ENCODE peak calls at places on chromosome 4, in four cellular contexts. P is heart left ventricle, Z is fibroblast of mammary gland, K is H9. I is an unnamed sample.
A peak's percentile ranks its signal among the peaks of the same experiment; 100 is the strongest.

GRCh38 chr4:94741304-94741703 is 16.5 kb upstream of the BMPR1B start:
- DNase-seq in P (no peak), Z (peak; percentile 24), K (no peak), I (no peak)

GRCh38 chr4:182531555-182532162 is 288.5 kb downstream of the TENM3 start:
- DNase-seq in P (no peak), Z (no peak), K (no peak), I (peak; percentile 38)

GRCh38 chr4:6419452-6420028 is 52.9 kb downstream of the PPP2R2C start:
- DNase-seq in P (no peak), Z (peak; percentile 11), K (no peak), I (no peak)

GRCh38 chr4:140756292-140757219 is at the start of gene TBC1D9:
- DNase-seq in P (peak; percentile 91), Z (peak; percentile 80), K (peak; percentile 95), I (peak; percentile 80)

GRCh38 chr4:82561745-82562552 is at the start of gene TMEM150C:
- DNase-seq in P (peak; percentile 70), Z (peak; percentile 6), K (peak; percentile 67), I (peak; percentile 3)

GRCh38 chr4:185204238-185204910 is 574 bp upstream of the CFAP97 start:
- DNase-seq in P (no peak), Z (peak; percentile 43), K (no peak), I (no peak)

GRCh38 chr4:71411976-71412375 is 73.2 kb downstream of the SLC4A4 start:
- DNase-seq in P (no peak), Z (no peak), K (no peak), I (peak; percentile 52)

GRCh38 chr4:168487821-168488162 is 7.5 kb upstream of the DDX60L start:
- DNase-seq in P (no peak), Z (no peak), K (no peak), I (no peak)

GRCh38 chr4:7425591-7426468 is 8.9 kb downstream of the PSAPL1 start:
- DNase-seq in P (peak; percentile 46), Z (no peak), K (peak; percentile 24), I (no peak)

DNA sequence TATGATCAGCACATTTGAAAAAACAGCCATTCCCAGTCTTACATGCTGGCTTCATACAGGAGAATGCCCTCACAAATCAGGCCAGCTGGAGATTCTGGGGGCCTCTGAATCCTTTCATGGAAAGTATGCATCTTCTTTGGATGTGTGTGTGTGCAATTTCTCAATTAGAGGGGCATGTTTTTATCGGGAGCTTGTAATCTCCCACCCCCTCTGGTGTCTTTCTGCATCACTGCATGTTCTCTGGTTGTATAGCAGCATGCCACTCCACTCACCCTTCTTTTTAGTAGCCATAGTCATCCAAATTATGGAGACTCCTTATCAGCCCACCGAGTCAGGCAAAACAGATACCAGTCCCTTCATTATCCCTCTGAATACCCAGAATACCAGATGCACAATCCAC is 282.2 kb upstream of the SLIT2 start:
- DNase-seq in P (no peak), Z (no peak), K (no peak), I (no peak)
- TF ChIP-seq CTCF in P (no peak), Z (peak; percentile 26), K (peak; percentile 27), I (no peak)

GRCh38 chr4:2462992-2463762 is 5.7 kb upstream of the RNF4 start:
- DNase-seq in P (no peak), Z (no peak), K (peak; percentile 61), I (no peak)

GRCh38 chr4:2459589-2460349 is 9.1 kb upstream of the RNF4 start:
- DNase-seq in P (no peak), Z (no peak), K (no peak), I (no peak)

GRCh38 chr4:2461246-2461960 is 7.5 kb upstream of the RNF4 start:
- DNase-seq in P (no peak), Z (no peak), K (no peak), I (no peak)

GRCh38 chr4:2465032-2465431 is 3.9 kb upstream of the RNF4 start:
- DNase-seq in P (no peak), Z (no peak), K (no peak), I (no peak)

GRCh38 chr4:2462218-2462991 is 6.5 kb upstream of the RNF4 start:
- DNase-seq in P (peak; percentile 84), Z (peak; percentile 64), K (peak; percentile 70), I (peak; percentile 69)
- TF ChIP-seq CTCF in P (peak; percentile 65), Z (no peak), K (peak; percentile 60), I (no peak)

GRCh38 chr4:43048570-43048969 is 156.1 kb downstream of the GRXCR1 start:
- DNase-seq in P (no peak), Z (no peak), K (no peak), I (no peak)
- TF ChIP-seq CTCF in P (no peak), Z (no peak), K (peak; percentile 65), I (no peak)

GRCh38 chr4:152460488-152460887 is 75.4 kb downstream of the FBXW7 start:
- DNase-seq in P (no peak), Z (peak; percentile 86), K (no peak), I (peak; percentile 59)
- TF ChIP-seq CTCF in P (no peak), Z (peak; percentile 48), K (peak; percentile 27), I (peak; percentile 11)